ENCODE peak calls at places on chromosome 13, in eight cellular contexts. N is OCI-LY7; R is HEK293T; E is fibroblast of pulmonary artery; V is NT2/D1; O is stimulated activated CD4-positive, alpha-beta T cell treated with anti-CD3 and anti-CD28 coated beads, Interleukin-2, amount 100 ng/mL, for 4 hours; I is HT1080; W is stromal cell of bone marrow. B is an unnamed sample.
A peak's percentile ranks its signal among the peaks of the same experiment; 100 is the strongest.

GRCh38 chr13:22064854-22065646 is 394.2 kb downstream of the FGF9 start:
- DNase-seq in N (no peak), R (no peak), E (no peak), V (no peak), O (no peak), I (no peak), W (no peak), B (no peak)

GRCh38 chr13:96053003-96053703 is at the start of gene UGGT2:
- DNase-seq in N (no peak), R (peak; percentile 95), E (peak; percentile 96), V (peak; percentile 63), O (no peak), I (peak; percentile 93), W (peak; percentile 89), B (peak; percentile 96)

GRCh38 chr13:40352807-40353562 is 313.5 kb downstream of the FOXO1 start:
- DNase-seq in N (no peak), R (no peak), E (peak; percentile 51), V (no peak), O (no peak), I (no peak), W (no peak), B (no peak)

GRCh38 chr13:49554387-49554786 is 31.0 kb downstream of the RCBTB1 start:
- DNase-seq in N (no peak), R (no peak), E (no peak), V (no peak), O (no peak), I (no peak), W (no peak), B (no peak)

GRCh38 chr13:114309806-114310410 is 4.4 kb upstream of the CHAMP1 start:
- DNase-seq in N (no peak), R (no peak), E (no peak), V (no peak), O (no peak), I (no peak), W (no peak), B (no peak)

GRCh38 chr13:78410847-78411246 is 192.5 kb downstream of the POU4F1 start:
- DNase-seq in N (no peak), R (no peak), E (no peak), V (no peak), O (no peak), I (no peak), W (no peak), B (no peak)

GRCh38 chr13:59452189-59452588 is 711.5 kb downstream of the DIAPH3 start:
- DNase-seq in N (no peak), R (no peak), E (no peak), V (no peak), O (no peak), I (no peak), W (no peak), B (no peak)

GRCh38 chr13:113816925-113817859 is 46.7 kb downstream of the GAS6 start:
- DNase-seq in N (peak; percentile 83), R (peak; percentile 67), E (peak; percentile 88), V (peak; percentile 77), O (peak; percentile 72), I (peak; percentile 66), W (peak; percentile 68), B (peak; percentile 94)